ENCODE peak calls at places on chromosomes 16 and 17, in seven cellular contexts. Z is HCT116, O is A549, H is K562, U is SK-N-SH, E is IMR-90, M is GM12878. B is an unnamed sample.

GRCh38 chr16:75471723-75472634 is 7.5 kb upstream of the TMEM170A start:
- DNase-seq in Z (no peak), O (peak; percentile 62), H (peak; percentile 79), U (peak; percentile 91), E (peak; percentile 64), M (no peak), B (peak; percentile 61)

GRCh38 chr17:75047398-75048098 is 523 bp downstream of the KCTD2 start:
- DNase-seq in Z (no peak), O (no peak), H (no peak), U (no peak), E (no peak), M (no peak), B (no peak)

GRCh38 chr17:34252138-34252889 is 2.8 kb upstream of the CCL2 start:
- DNase-seq in Z (no peak), O (peak; percentile 84), H (peak; percentile 30), U (peak; percentile 49), E (peak; percentile 95), M (peak; percentile 7), B (no peak)

GRCh38 chr16:77195411-77195810 is 3.8 kb upstream of the SYCE1L start:
- DNase-seq in Z (no peak), O (no peak), H (no peak), U (peak; percentile 9), E (no peak), M (no peak), B (no peak)

GRCh38 chr17:2723997-2724782 is 12.6 kb upstream of the CLUH start:
- DNase-seq in Z (no peak), O (no peak), H (no peak), U (peak; percentile 34), E (no peak), M (no peak), B (no peak)

GRCh38 chr16:47806309-47806847 is 345.2 kb downstream of the PHKB start:
- DNase-seq in Z (no peak), O (no peak), H (no peak), U (no peak), E (no peak), M (no peak), B (no peak)

GRCh38 chr16:30382398-30383015 is at the start of gene SEPTIN1:
- DNase-seq in Z (no peak), O (no peak), H (no peak), U (no peak), E (no peak), M (peak; percentile 40), B (no peak)

GRCh38 chr16:65069090-65069489 is 52.8 kb downstream of the CDH11 start:
- DNase-seq in Z (no peak), O (peak; percentile 23), H (no peak), U (no peak), E (peak; percentile 97), M (no peak), B (no peak)

GRCh38 chr16:86926146-86926545 is 347.8 kb downstream of the FOXL1 start:
- DNase-seq in Z (no peak), O (no peak), H (no peak), U (no peak), E (no peak), M (no peak), B (no peak)

GRCh38 chr17:35536664-35537160 is 766 bp downstream of the SLFN12L start:
- DNase-seq in Z (no peak), O (no peak), H (no peak), U (no peak), E (no peak), M (no peak), B (no peak)

GRCh38 chr16:73060216-73060615 is 12.3 kb upstream of the ZFHX3 start:
- DNase-seq in Z (no peak), O (peak; percentile 40), H (no peak), U (peak; percentile 52), E (no peak), M (no peak), B (no peak)

GRCh38 chr16:84543931-84544776 is 39.7 kb upstream of the MEAK7 start:
- DNase-seq in Z (no peak), O (no peak), H (no peak), U (no peak), E (peak; percentile 28), M (no peak), B (no peak)

GRCh38 chr17:6555331-6556120 is 829 bp downstream of the PITPNM3 start:
- DNase-seq in Z (no peak), O (no peak), H (no peak), U (peak; percentile 60), E (peak; percentile 39), M (no peak), B (no peak)

GRCh38 chr16:57736419-57737281 is 1.1 kb downstream of the KATNB1 start:
- DNase-seq in Z (no peak), O (peak; percentile 75), H (peak; percentile 55), U (peak; percentile 62), E (peak; percentile 87), M (no peak), B (peak; percentile 86)

GRCh38 chr17:76268991-76269981 is 4.1 kb downstream of the UBALD2 start:
- DNase-seq in Z (no peak), O (no peak), H (peak; percentile 67), U (peak; percentile 44), E (no peak), M (no peak), B (no peak)

GRCh38 chr16:700684-701584 is 4.7 kb downstream of the FBXL16 start:
- DNase-seq in Z (no peak), O (no peak), H (peak; percentile 71), U (no peak), E (no peak), M (no peak), B (no peak)

GRCh38 chr17:40293363-40293762 is 5.7 kb downstream of the CDC6 start:
- DNase-seq in Z (no peak), O (no peak), H (no peak), U (no peak), E (no peak), M (no peak), B (no peak)

GRCh38 chr16:5323742-5324141 is 226.1 kb upstream of the EEF2KMT start:
- DNase-seq in Z (no peak), O (no peak), H (no peak), U (no peak), E (no peak), M (no peak), B (no peak)

GRCh38 chr16:5325932-5326331 is 228.3 kb upstream of the EEF2KMT start:
- DNase-seq in Z (no peak), O (no peak), H (no peak), U (no peak), E (no peak), M (no peak), B (no peak)

GRCh38 chr16:5326395-5326794 is 228.8 kb upstream of the EEF2KMT start:
- DNase-seq in Z (no peak), O (no peak), H (no peak), U (no peak), E (no peak), M (no peak), B (no peak)

GRCh38 chr16:5321925-5322324 is 224.3 kb upstream of the EEF2KMT start:
- DNase-seq in Z (no peak), O (no peak), H (no peak), U (no peak), E (no peak), M (no peak), B (no peak)

DNA sequence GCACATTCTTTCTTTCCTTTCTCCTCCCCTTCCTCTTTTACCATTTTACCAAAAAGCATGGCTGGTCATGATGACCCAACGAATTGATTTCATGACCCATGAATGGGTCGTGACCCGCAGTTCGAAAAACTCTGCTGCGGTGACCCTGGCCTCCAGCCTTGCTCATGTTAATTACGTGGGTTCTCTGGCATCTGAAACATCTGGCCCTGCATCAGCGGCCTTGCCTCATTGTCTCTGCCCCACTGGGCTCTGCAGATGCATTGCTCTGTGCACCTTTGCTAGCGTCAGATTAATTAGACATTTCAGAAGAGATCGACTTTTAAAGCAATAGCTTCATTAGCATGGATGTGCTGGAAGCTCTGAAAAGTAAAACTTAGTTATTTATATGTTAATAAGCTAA is 225.7 kb upstream of the EEF2KMT start:
- DNase-seq in Z (no peak), O (no peak), H (no peak), U (no peak), E (no peak), M (no peak), B (no peak)
- TF ChIP-seq RAD21 in Z (no peak), O (no peak), H (no peak), U (no peak), E (no peak), M (no peak), B (no peak)

DNA sequence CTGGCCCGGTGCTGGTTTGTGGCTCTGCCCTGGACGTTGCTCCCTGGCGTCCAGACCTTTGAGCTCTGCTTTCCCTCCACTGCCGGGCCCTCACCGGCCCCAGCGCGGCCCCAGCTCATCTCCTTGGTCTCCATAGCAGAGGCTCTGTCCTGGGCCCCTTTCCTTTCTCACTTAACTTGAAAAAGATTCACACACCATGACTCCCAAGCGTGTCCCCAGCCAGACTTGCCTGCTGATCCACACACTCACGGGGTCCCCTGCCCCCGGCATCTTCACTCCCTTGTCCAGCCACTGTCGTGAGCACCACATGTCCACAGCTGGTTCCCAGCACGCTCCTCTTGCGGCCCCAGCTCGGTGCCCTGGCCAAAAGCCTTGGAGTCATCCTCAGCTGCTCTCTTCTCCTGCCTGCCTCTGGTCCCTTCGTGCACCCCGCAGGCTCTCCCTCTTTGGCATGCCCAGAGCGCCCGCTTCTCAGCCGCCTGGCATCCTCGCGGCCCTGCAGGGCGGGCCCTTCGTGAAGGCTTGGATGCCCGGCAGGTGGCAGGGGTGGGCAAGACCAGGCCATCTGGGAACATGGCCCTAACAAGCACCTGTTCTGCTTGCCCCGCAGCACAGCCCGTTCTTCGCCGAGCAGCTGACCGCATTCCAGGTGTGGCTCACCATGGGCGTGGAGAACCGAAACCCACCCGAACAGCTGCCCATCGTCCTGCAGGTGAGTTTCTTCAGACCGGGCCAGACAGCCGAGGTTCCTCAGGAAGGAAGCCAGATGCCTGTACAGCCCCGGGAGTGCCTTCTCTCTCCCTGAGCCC is 145.6 kb upstream of the CHMP6 start:
- DNase-seq in Z (no peak), O (no peak), H (no peak), U (no peak), E (no peak), M (no peak), B (no peak)
- TF ChIP-seq RAD21 in Z (no peak), O (no peak), H (no peak), U (no peak), E (no peak), M (peak; percentile 1), B (no peak)

DNA sequence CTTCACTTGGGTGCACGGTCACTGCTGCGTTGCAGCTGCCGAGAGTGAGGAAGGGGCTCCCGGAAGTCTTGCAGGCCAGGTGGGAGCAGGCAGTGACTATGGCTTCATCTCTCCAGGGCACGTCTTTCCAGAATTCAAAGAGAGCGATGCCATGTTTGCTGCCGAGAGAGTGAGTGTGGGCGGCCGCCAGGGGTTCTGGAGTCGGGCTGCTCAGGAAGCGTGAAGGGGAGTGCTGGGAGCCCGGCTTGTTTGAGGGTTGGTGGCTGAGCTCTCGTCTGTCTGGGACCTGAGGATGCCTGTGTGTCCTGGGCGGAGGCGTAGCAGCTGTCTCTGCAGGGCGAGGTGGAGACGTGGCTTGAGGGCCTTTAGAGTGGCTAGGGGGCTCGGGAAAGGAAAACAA is 6.3 kb downstream of the HGS start:
- DNase-seq in Z (no peak), O (no peak), H (no peak), U (no peak), E (no peak), M (no peak), B (no peak)
- TF ChIP-seq RAD21 in Z (no peak), O (no peak), H (no peak), U (no peak), E (no peak), M (no peak), B (no peak)

GRCh38 chr16:11698271-11698689 is 30.0 kb downstream of the SNN start:
- DNase-seq in Z (no peak), O (no peak), H (no peak), U (no peak), E (peak; percentile 17), M (no peak), B (no peak)
- TF ChIP-seq RAD21 in Z (peak; percentile 31), O (no peak), H (no peak), U (peak; percentile 10), E (no peak), M (no peak), B (no peak)